ENCODE peak calls at places on chromosomes 7 and 10, in five cellular contexts. One of them, this sample, is unnamed.

GRCh38 chr7:121337398-121337797 is 8.6 kb downstream of the WNT16 start:
- DNase-seq in lung: no peak
- DNase-seq in GM18507: no peak
- DNase-seq in stimulated activated CD8-positive, alpha-beta memory T cell treated with anti-CD3 and anti-CD28 coated beads, Interleukin-15, amount 100 ng/mL, for 1 hour: no peak
- DNase-seq in Calu3: peak; percentile 16
- DNase-seq in this sample: no peak

GRCh38 chr10:16777473-16778370 is 39.5 kb downstream of the RSU1 start:
- DNase-seq in lung: no peak
- DNase-seq in GM18507: peak; percentile 29
- DNase-seq in Calu3: peak; percentile 8
- DNase-seq in stimulated activated CD8-positive, alpha-beta memory T cell treated with anti-CD3 and anti-CD28 coated beads, Interleukin-15, amount 100 ng/mL, for 1 hour: no peak
- DNase-seq in this sample: peak; percentile 32

GRCh38 chr7:102832694-102833093 is 80.1 kb upstream of the LRRC17 start:
- DNase-seq in Calu3: no peak
- DNase-seq in stimulated activated CD8-positive, alpha-beta memory T cell treated with anti-CD3 and anti-CD28 coated beads, Interleukin-15, amount 100 ng/mL, for 1 hour: no peak
- DNase-seq in lung: no peak
- DNase-seq in GM18507: no peak
- DNase-seq in this sample: no peak

GRCh38 chr7:66871076-66871475 is 49.9 kb upstream of the TMEM248 start:
- DNase-seq in lung: no peak
- DNase-seq in stimulated activated CD8-positive, alpha-beta memory T cell treated with anti-CD3 and anti-CD28 coated beads, Interleukin-15, amount 100 ng/mL, for 1 hour: no peak
- DNase-seq in GM18507: no peak
- DNase-seq in Calu3: no peak
- DNase-seq in this sample: no peak

GRCh38 chr7:21191317-21192073 is 236.4 kb upstream of the SP4 start:
- DNase-seq in GM18507: no peak
- DNase-seq in lung: no peak
- DNase-seq in Calu3: no peak
- DNase-seq in stimulated activated CD8-positive, alpha-beta memory T cell treated with anti-CD3 and anti-CD28 coated beads, Interleukin-15, amount 100 ng/mL, for 1 hour: no peak
- DNase-seq in this sample: no peak

GRCh38 chr7:151628846-151629604 is 109.3 kb upstream of the RHEB start:
- DNase-seq in stimulated activated CD8-positive, alpha-beta memory T cell treated with anti-CD3 and anti-CD28 coated beads, Interleukin-15, amount 100 ng/mL, for 1 hour: no peak
- DNase-seq in lung: no peak
- DNase-seq in GM18507: no peak
- DNase-seq in Calu3: no peak
- DNase-seq in this sample: no peak

GRCh38 chr7:12025246-12025645 is 185.8 kb upstream of the TMEM106B start:
- DNase-seq in stimulated activated CD8-positive, alpha-beta memory T cell treated with anti-CD3 and anti-CD28 coated beads, Interleukin-15, amount 100 ng/mL, for 1 hour: no peak
- DNase-seq in GM18507: no peak
- DNase-seq in Calu3: no peak
- DNase-seq in lung: no peak
- DNase-seq in this sample: no peak

GRCh38 chr10:112949128-112949823 is 771 bp upstream of the TCF7L2 start:
- DNase-seq in Calu3: no peak
- DNase-seq in lung: no peak
- DNase-seq in stimulated activated CD8-positive, alpha-beta memory T cell treated with anti-CD3 and anti-CD28 coated beads, Interleukin-15, amount 100 ng/mL, for 1 hour: no peak
- DNase-seq in GM18507: no peak
- DNase-seq in this sample: no peak

GRCh38 chr7:43461349-43462024 is 121.4 kb upstream of the STK17A start:
- DNase-seq in Calu3: no peak
- DNase-seq in stimulated activated CD8-positive, alpha-beta memory T cell treated with anti-CD3 and anti-CD28 coated beads, Interleukin-15, amount 100 ng/mL, for 1 hour: no peak
- DNase-seq in GM18507: peak; percentile 11
- DNase-seq in lung: no peak
- DNase-seq in this sample: no peak

GRCh38 chr10:133523631-133524203 is 3.4 kb upstream of the CYP2E1 start:
- DNase-seq in Calu3: peak; percentile 58
- DNase-seq in lung: no peak
- DNase-seq in stimulated activated CD8-positive, alpha-beta memory T cell treated with anti-CD3 and anti-CD28 coated beads, Interleukin-15, amount 100 ng/mL, for 1 hour: no peak
- DNase-seq in GM18507: no peak
- DNase-seq in this sample: no peak

GRCh38 chr7:99597762-99598501 is at the start of gene TMEM225B:
- DNase-seq in lung: no peak
- DNase-seq in GM18507: no peak
- DNase-seq in stimulated activated CD8-positive, alpha-beta memory T cell treated with anti-CD3 and anti-CD28 coated beads, Interleukin-15, amount 100 ng/mL, for 1 hour: no peak
- DNase-seq in Calu3: no peak
- DNase-seq in this sample: no peak

GRCh38 chr10:74967850-74968620 is 141.6 kb downstream of the KAT6B start:
- DNase-seq in stimulated activated CD8-positive, alpha-beta memory T cell treated with anti-CD3 and anti-CD28 coated beads, Interleukin-15, amount 100 ng/mL, for 1 hour: no peak
- DNase-seq in Calu3: no peak
- DNase-seq in GM18507: no peak
- DNase-seq in lung: no peak
- DNase-seq in this sample: no peak

This sample was measured in GM12891.